ENCODE peak calls at places on chromosomes 5 and 9, in ten cellular contexts. J, Q, W, R, F, X, K, V, B and Z are unnamed samples.

GRCh38 chr9:83956288-83957028 is 23.6 kb downstream of the HNRNPK start:
- DNase-seq in R (peak; percentile 61), K (peak; percentile 74), Q (peak; percentile 88), X (peak; percentile 91), B (peak; percentile 85), V (no peak), J (no peak), W (peak; percentile 87), F (peak; percentile 39), Z (peak; percentile 59)

GRCh38 chr5:142900926-142901325 is 130.7 kb downstream of the ARHGAP26 start:
- DNase-seq in W (no peak), X (no peak), F (no peak), R (peak; percentile 75), Q (no peak), K (no peak), B (no peak), V (peak; percentile 98), J (peak; percentile 92), Z (no peak)

GRCh38 chr5:73319036-73319435 is 129.5 kb downstream of the FOXD1 start:
- DNase-seq in K (no peak), X (no peak), F (no peak), V (no peak), W (no peak), R (no peak), J (no peak), Q (no peak), B (no peak), Z (no peak)

GRCh38 chr9:16870606-16871357 is at the start of gene BNC2:
- DNase-seq in X (peak; percentile 38), V (no peak), W (no peak), R (peak; percentile 39), K (peak; percentile 40), F (peak; percentile 85), J (no peak), Q (peak; percentile 75), B (peak; percentile 61), Z (peak; percentile 35)

GRCh38 chr5:149224282-149224681 is 47.4 kb upstream of the AFAP1L1 start:
- DNase-seq in W (peak; percentile 44), R (no peak), J (no peak), Q (peak; percentile 75), X (no peak), B (no peak), V (no peak), F (no peak), K (no peak), Z (no peak)

GRCh38 chr5:386432-387341 is 56.3 kb upstream of the EXOC3 start:
- DNase-seq in Q (peak; percentile 47), V (no peak), R (peak; percentile 78), X (no peak), W (peak; percentile 15), K (no peak), J (no peak), F (no peak), B (no peak), Z (no peak)

GRCh38 chr5:154356958-154357357 is 88.8 kb upstream of the SAP30L start:
- DNase-seq in Q (no peak), W (no peak), X (no peak), F (no peak), R (no peak), B (no peak), V (no peak), J (no peak), K (no peak), Z (no peak)

GRCh38 chr5:9209846-9210547 is 335.9 kb downstream of the SEMA5A start:
- DNase-seq in B (no peak), X (no peak), W (no peak), F (no peak), R (peak; percentile 88), J (no peak), K (no peak), Q (no peak), V (no peak), Z (no peak)

GRCh38 chr9:90010793-90011192 is 406.0 kb downstream of the GADD45G start:
- DNase-seq in B (no peak), X (no peak), J (no peak), F (no peak), V (no peak), W (no peak), R (no peak), Q (no peak), K (no peak), Z (no peak)

GRCh38 chr9:136304456-136304855 is 562 bp upstream of the CCDC187 start:
- DNase-seq in F (no peak), B (no peak), X (no peak), W (no peak), K (no peak), R (no peak), V (no peak), Q (no peak), J (no peak), Z (no peak)

GRCh38 chr9:110455860-110456259 is 118.2 kb upstream of the TXNDC8 start:
- DNase-seq in V (no peak), J (no peak), R (no peak), K (no peak), B (no peak), W (no peak), X (no peak), F (no peak), Q (no peak), Z (no peak)

GRCh38 chr5:151682751-151683331 is 3.9 kb downstream of the SPARC start:
- DNase-seq in X (no peak), K (no peak), V (no peak), J (no peak), R (no peak), Q (no peak), F (no peak), W (no peak), B (no peak), Z (no peak)

GRCh38 chr5:151680944-151681427 is 5.7 kb downstream of the SPARC start:
- DNase-seq in J (no peak), K (no peak), W (no peak), F (no peak), R (no peak), X (no peak), B (no peak), V (no peak), Q (no peak), Z (no peak)

GRCh38 chr5:151683444-151683843 is 3.3 kb downstream of the SPARC start:
- DNase-seq in F (no peak), X (no peak), Q (no peak), R (no peak), V (no peak), W (no peak), J (no peak), K (no peak), B (no peak), Z (no peak)

GRCh38 chr5:151683936-151684586 is 2.7 kb downstream of the SPARC start:
- DNase-seq in J (no peak), K (no peak), F (no peak), Q (no peak), W (no peak), B (no peak), V (no peak), X (no peak), R (no peak), Z (no peak)

GRCh38 chr5:151682240-151682639 is 4.5 kb downstream of the SPARC start:
- DNase-seq in R (no peak), V (no peak), X (no peak), Q (no peak), B (no peak), W (no peak), F (no peak), K (no peak), J (no peak), Z (no peak)
- TF ChIP-seq CTCF in R (no peak), V (no peak), X (no peak), Q (no peak), B (no peak), W (no peak), F (no peak), K (no peak), J (peak; percentile 11), Z (no peak)

GRCh38 chr5:135878156-135878620 is 17.5 kb downstream of the IL9 start:
- DNase-seq in K (peak; percentile 42), F (no peak), R (no peak), Q (no peak), W (no peak), B (no peak), X (no peak), V (no peak), J (no peak), Z (no peak)

GRCh38 chr5:135880801-135881200 is 14.8 kb downstream of the IL9 start:
- DNase-seq in Q (no peak), K (no peak), R (peak; percentile 64), V (no peak), W (no peak), X (no peak), F (no peak), B (no peak), J (no peak), Z (no peak)

GRCh38 chr5:135879591-135879990 is 16.1 kb downstream of the IL9 start:
- DNase-seq in X (no peak), W (no peak), R (no peak), Q (no peak), J (no peak), F (no peak), V (no peak), B (no peak), K (no peak), Z (no peak)

GRCh38 chr5:135881244-135881643 is 14.4 kb downstream of the IL9 start:
- DNase-seq in W (no peak), Q (no peak), B (no peak), F (no peak), J (no peak), K (no peak), R (no peak), V (no peak), X (no peak), Z (no peak)

GRCh38 chr5:135880278-135880677 is 15.4 kb downstream of the IL9 start:
- DNase-seq in R (peak; percentile 22), J (no peak), W (no peak), Q (no peak), K (no peak), X (peak; percentile 16), V (no peak), B (peak; percentile 68), F (peak; percentile 28), Z (no peak)
- TF ChIP-seq CTCF in R (peak; percentile 40), J (peak; percentile 28), W (no peak), Q (no peak), K (no peak), X (no peak), V (peak; percentile 40), B (peak; percentile 56), F (no peak), Z (no peak)

GRCh38 chr9:13446935-13447334 is 167.4 kb upstream of the MPDZ start:
- DNase-seq in B (no peak), X (no peak), R (no peak), K (no peak), J (no peak), W (no peak), F (no peak), V (no peak), Q (no peak), Z (no peak)
- TF ChIP-seq CTCF in B (peak; percentile 29), X (peak; percentile 23), R (no peak), K (peak; percentile 32), J (peak; percentile 22), W (peak; percentile 16), F (no peak), V (no peak), Q (peak; percentile 42), Z (no peak)

DNA sequence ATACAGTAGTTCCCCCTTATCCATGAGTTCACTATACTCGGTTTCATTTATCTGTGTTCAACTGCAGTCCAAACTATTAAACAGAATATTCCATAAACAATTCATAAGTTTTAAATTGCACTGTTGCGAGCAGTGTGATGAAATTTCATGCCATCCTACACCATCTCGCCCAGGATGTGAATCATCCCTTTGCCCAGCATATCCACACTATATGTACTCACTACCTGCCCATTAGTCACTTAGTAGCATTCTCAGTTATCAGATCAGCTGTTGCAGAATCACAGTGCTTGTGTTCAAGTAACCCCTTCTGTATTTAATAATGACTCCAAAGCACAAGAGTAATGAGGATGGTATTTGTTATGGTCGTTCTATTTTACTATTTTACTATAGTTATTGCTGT is 51.5 kb downstream of the SHOC1 start:
- DNase-seq in V (no peak), W (no peak), F (no peak), R (peak; percentile 88), J (peak; percentile 13), X (no peak), Q (no peak), K (no peak), B (peak; percentile 45), Z (no peak)
- TF ChIP-seq CTCF in V (no peak), W (no peak), F (no peak), R (no peak), J (no peak), X (no peak), Q (no peak), K (no peak), B (no peak), Z (no peak)